ENCODE peak calls at places on chromosomes 2 and 18, in seven cellular contexts. X, M, T, K, B, G and P are unnamed samples.

GRCh38 chr2:209600257-209601180 is 171.1 kb upstream of the UNC80 start:
- DNase-seq in X (no peak), M (no peak), T (no peak), K (no peak), B (no peak), G (no peak), P (no peak)

GRCh38 chr18:56226025-56226424 is 412.4 kb downstream of the TXNL1 start:
- DNase-seq in X (no peak), M (no peak), T (no peak), K (no peak), B (no peak), G (no peak), P (no peak)

GRCh38 chr2:196249860-196250259 is 78.5 kb upstream of the STK17B start:
- DNase-seq in X (no peak), M (no peak), T (no peak), K (no peak), B (no peak), G (peak), P (no peak)

GRCh38 chr18:48920408-48921038 is 30.2 kb downstream of the SMAD7 start:
- DNase-seq in X (no peak), M (no peak), T (no peak), K (no peak), B (no peak), G (no peak), P (no peak)

GRCh38 chr2:231047922-231048544 is 8.6 kb upstream of the PSMD1 start:
- DNase-seq in X (no peak), M (no peak), T (no peak), K (no peak), B (no peak), G (no peak), P (no peak)

GRCh38 chr2:61928816-61929471 is 23.5 kb downstream of the COMMD1 start:
- DNase-seq in X (no peak), M (no peak), T (no peak), K (no peak), B (no peak), G (no peak), P (no peak)

GRCh38 chr2:60414731-60415130 is 138.7 kb downstream of the BCL11A start:
- DNase-seq in X (no peak), M (no peak), T (no peak), K (no peak), B (no peak), G (no peak), P (peak)

GRCh38 chr18:13500227-13500865 is 226.0 kb downstream of the FAM210A start:
- DNase-seq in X (no peak), M (no peak), T (peak), K (peak), B (peak), G (no peak), P (no peak)

GRCh38 chr2:127770973-127771735 is 39.8 kb downstream of the WDR33 start:
- DNase-seq in X (peak), M (no peak), T (no peak), K (no peak), B (no peak), G (no peak), P (peak)

GRCh38 chr2:174593574-174594203 is 3.9 kb downstream of the WIPF1 start:
- DNase-seq in X (no peak), M (no peak), T (no peak), K (peak), B (no peak), G (no peak), P (peak)

GRCh38 chr2:178397002-178397605 is 53.9 kb downstream of the PRKRA start:
- DNase-seq in X (no peak), M (no peak), T (no peak), K (no peak), B (no peak), G (peak), P (peak)

GRCh38 chr2:44369392-44369791 is 7.6 kb downstream of the CAMKMT start:
- DNase-seq in X (no peak), M (no peak), T (no peak), K (no peak), B (no peak), G (no peak), P (no peak)

GRCh38 chr2:17538844-17539554 is 1.5 kb upstream of the VSNL1 start:
- DNase-seq in X (no peak), M (peak), T (peak), K (peak), B (peak), G (peak), P (peak)

GRCh38 chr18:77164762-77165485 is 32.3 kb upstream of the MBP start:
- DNase-seq in X (no peak), M (no peak), T (no peak), K (no peak), B (peak), G (no peak), P (no peak)

GRCh38 chr2:238915596-238915995 is 67.7 kb downstream of the TWIST2 start:
- DNase-seq in X (no peak), M (peak), T (no peak), K (no peak), B (peak), G (no peak), P (no peak)

GRCh38 chr2:158740591-158740990 is 54.5 kb upstream of the DAPL1 start:
- DNase-seq in X (peak), M (no peak), T (no peak), K (no peak), B (no peak), G (no peak), P (no peak)

GRCh38 chr2:19355931-19356544 is 2.4 kb downstream of the OSR1 start:
- DNase-seq in X (no peak), M (no peak), T (no peak), K (no peak), B (no peak), G (no peak), P (no peak)

GRCh38 chr18:49726564-49726963 is 86.8 kb downstream of the ACAA2 start:
- DNase-seq in X (no peak), M (no peak), T (no peak), K (no peak), B (no peak), G (no peak), P (no peak)

GRCh38 chr2:29397743-29398142 is 282.5 kb downstream of the CLIP4 start:
- DNase-seq in X (no peak), M (no peak), T (no peak), K (no peak), B (no peak), G (no peak), P (no peak)

GRCh38 chr2:11234309-11234708 is 79.0 kb downstream of the SLC66A3 start:
- DNase-seq in X (no peak), M (no peak), T (no peak), K (no peak), B (no peak), G (no peak), P (no peak)

GRCh38 chr18:45954070-45954712 is 12.9 kb downstream of the EPG5 start:
- DNase-seq in X (peak), M (no peak), T (no peak), K (no peak), B (no peak), G (no peak), P (peak)

GRCh38 chr2:45132551-45132950 is 123.3 kb upstream of the SIX2 start:
- DNase-seq in X (no peak), M (no peak), T (no peak), K (no peak), B (no peak), G (no peak), P (no peak)

GRCh38 chr2:186456941-186457340 is 29.1 kb upstream of the ZC3H15 start:
- DNase-seq in X (peak), M (no peak), T (no peak), K (no peak), B (no peak), G (no peak), P (peak)

GRCh38 chr2:230925879-230926765 is 1.1 kb upstream of the GPR55 start:
- DNase-seq in X (no peak), M (no peak), T (no peak), K (peak), B (no peak), G (no peak), P (no peak)

GRCh38 chr2:234286956-234287355 is 209.9 kb downstream of the ARL4C start:
- DNase-seq in X (no peak), M (no peak), T (no peak), K (no peak), B (no peak), G (no peak), P (no peak)

GRCh38 chr2:157898591-157898996 is 22.5 kb upstream of the ACVR1 start:
- DNase-seq in X (peak), M (no peak), T (peak), K (peak), B (no peak), G (peak), P (peak)

GRCh38 chr18:24039666-24040065 is 25.1 kb downstream of the TTC39C start:
- DNase-seq in X (no peak), M (no peak), T (no peak), K (no peak), B (no peak), G (no peak), P (no peak)